ENCODE peak calls at places on chromosomes 6 and 20, in seven cellular contexts. G is transverse colon; J is CD8-positive, alpha-beta memory T cell; N is ovary; B is esophagus muscularis mucosa; L is testis; V is thoracic aorta. I is an unnamed sample.
A peak's percentile ranks its signal among the peaks of the same experiment; 100 is the strongest.

GRCh38 chr6:137625808-137626207 is 131.6 kb upstream of the OLIG3 start:
- DNase-seq in G (no peak), J (no peak), N (no peak), B (no peak), L (no peak), V (no peak), I (no peak)

GRCh38 chr6:11201015-11201414 is 31.5 kb downstream of the NEDD9 start:
- DNase-seq in G (no peak), J (no peak), N (no peak), B (no peak), L (peak; percentile 88), V (no peak), I (no peak)

GRCh38 chr6:157798851-157799250 is 24.2 kb upstream of the SNX9 start:
- DNase-seq in G (no peak), J (no peak), N (no peak), B (no peak), L (no peak), V (no peak), I (no peak)

GRCh38 chr20:46552460-46553420 is 2.3 kb upstream of the OCSTAMP start:
- DNase-seq in G (no peak), J (no peak), N (no peak), B (no peak), L (no peak), V (no peak), I (no peak)

GRCh38 chr6:56347526-56347925 is 100.1 kb upstream of the COL21A1 start:
- DNase-seq in G (no peak), J (no peak), N (no peak), B (no peak), L (no peak), V (no peak), I (no peak)

GRCh38 chr6:45454008-45454911 is 76.5 kb upstream of the SUPT3H start:
- DNase-seq in G (no peak), J (no peak), N (no peak), B (no peak), L (no peak), V (no peak), I (no peak)

GRCh38 chr6:46491789-46492547 is 719 bp upstream of the RCAN2 start:
- DNase-seq in G (peak; percentile 34), J (no peak), N (peak; percentile 74), B (no peak), L (peak; percentile 69), V (no peak), I (peak; percentile 81)

GRCh38 chr6:68326762-68327161 is 308.3 kb upstream of the ADGRB3 start:
- DNase-seq in G (no peak), J (no peak), N (no peak), B (no peak), L (peak; percentile 15), V (no peak), I (no peak)

GRCh38 chr20:56249244-56249955 is 868 bp downstream of the MC3R start:
- DNase-seq in G (peak; percentile 30), J (no peak), N (peak; percentile 45), B (no peak), L (peak; percentile 53), V (no peak), I (peak; percentile 6)

GRCh38 chr20:52926505-52926904 is 45.7 kb upstream of the TSHZ2 start:
- DNase-seq in G (no peak), J (no peak), N (no peak), B (no peak), L (no peak), V (no peak), I (no peak)

GRCh38 chr6:101845172-101845571 is 451.7 kb downstream of the GRIK2 start:
- DNase-seq in G (no peak), J (no peak), N (no peak), B (no peak), L (no peak), V (no peak), I (no peak)

GRCh38 chr6:108565893-108566292 is 5.2 kb downstream of the FOXO3 start:
- DNase-seq in G (peak; percentile 36), J (no peak), N (no peak), B (no peak), L (peak; percentile 60), V (no peak), I (no peak)

GRCh38 chr6:139051396-139052070 is 23.0 kb downstream of the ABRACL start:
- DNase-seq in G (no peak), J (no peak), N (no peak), B (no peak), L (no peak), V (no peak), I (no peak)

GRCh38 chr20:58706975-58707681 is 14.5 kb downstream of the NPEPL1 start:
- DNase-seq in G (peak; percentile 4), J (no peak), N (peak; percentile 14), B (peak; percentile 75), L (no peak), V (no peak), I (no peak)

GRCh38 chr6:97885230-97885772 is 602.3 kb upstream of the MMS22L start:
- DNase-seq in G (no peak), J (no peak), N (no peak), B (no peak), L (no peak), V (no peak), I (no peak)

GRCh38 chr6:169250660-169251059 is 3.0 kb downstream of the THBS2 start:
- DNase-seq in G (no peak), J (no peak), N (peak; percentile 41), B (no peak), L (no peak), V (no peak), I (peak; percentile 79)

GRCh38 chr6:169253341-169253740 is 305 bp downstream of the THBS2 start:
- DNase-seq in G (no peak), J (no peak), N (peak; percentile 44), B (no peak), L (no peak), V (no peak), I (peak; percentile 60)

GRCh38 chr6:169252805-169253189 is 849 bp downstream of the THBS2 start:
- DNase-seq in G (no peak), J (no peak), N (peak; percentile 52), B (no peak), L (no peak), V (no peak), I (peak; percentile 79)

GRCh38 chr6:169251822-169252804 is 1.5 kb downstream of the THBS2 start:
- DNase-seq in G (no peak), J (no peak), N (peak; percentile 31), B (no peak), L (no peak), V (no peak), I (peak; percentile 75)

GRCh38 chr6:169251371-169251802 is 2.3 kb downstream of the THBS2 start:
- DNase-seq in G (no peak), J (no peak), N (peak; percentile 48), B (no peak), L (no peak), V (no peak), I (peak; percentile 61)
- H3K4me3 ChIP-seq in G (no peak overlapping the region), J (no peak overlapping the region), N (peak overlapping the region; percentile 47), B (peak overlapping the region; percentile 44), L (no peak overlapping the region), V (peak overlapping the region; percentile 70), I (no peak overlapping the region)

GRCh38 chr20:62661647-62662046 is 19.3 kb downstream of the SLCO4A1 start:
- DNase-seq in G (no peak), J (no peak), N (no peak), B (no peak), L (no peak), V (no peak), I (no peak)
- H3K36me3 ChIP-seq in G (no peaks in the 10 kb centered on the region), J (no peaks in the 10 kb centered on the region), N (no peaks in the 10 kb centered on the region), B (no peaks in the 10 kb centered on the region), L (no peaks in the 10 kb centered on the region), V (no peaks in the 10 kb centered on the region), I (no peaks in the 10 kb centered on the region)

GRCh38 chr6:3867616-3868502 is 18.7 kb downstream of the FAM50B start:
- DNase-seq in G (no peak), J (no peak), N (no peak), B (no peak), L (no peak), V (no peak), I (no peak)

GRCh38 chr6:3870528-3870925 is 21.4 kb downstream of the FAM50B start:
- DNase-seq in G (no peak), J (no peak), N (no peak), B (no peak), L (no peak), V (no peak), I (no peak)

GRCh38 chr6:3869632-3870527 is 20.7 kb downstream of the FAM50B start:
- DNase-seq in G (peak; percentile 19), J (no peak), N (no peak), B (no peak), L (no peak), V (no peak), I (no peak)

GRCh38 chr6:3868544-3868943 is 19.4 kb downstream of the FAM50B start:
- DNase-seq in G (no peak), J (no peak), N (no peak), B (no peak), L (no peak), V (no peak), I (no peak)

DNA sequence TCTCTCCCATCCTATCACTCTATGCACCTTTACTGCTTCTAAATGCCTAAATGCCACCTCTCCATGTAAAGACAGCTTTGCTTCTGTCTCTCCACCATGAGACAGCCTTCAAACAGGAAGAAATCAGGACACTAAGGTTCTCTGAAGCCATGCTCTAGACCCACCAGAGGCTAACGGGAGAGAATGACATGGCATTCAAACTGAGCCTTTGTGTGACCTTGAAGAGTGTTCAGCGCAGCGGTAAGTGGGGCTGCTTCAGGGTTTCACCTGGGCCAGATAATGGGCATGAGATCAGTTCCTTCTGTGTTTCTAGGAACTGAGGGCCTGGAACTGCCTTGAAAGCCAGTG is 20.1 kb downstream of the FAM50B start:
- DNase-seq in G (no peak), J (no peak), N (no peak), B (no peak), L (no peak), V (no peak), I (no peak)
- H3K4me3 ChIP-seq in G (no peak overlapping the region), J (no peak overlapping the region), N (no peak overlapping the region), B (no peak overlapping the region), L (no peak overlapping the region), V (no peak overlapping the region), I (no peak overlapping the region)

GRCh38 chr20:35497780-35498189 is 31.7 kb downstream of the C20orf173 start:
- DNase-seq in G (peak; percentile 23), J (no peak), N (peak; percentile 90), B (peak; percentile 93), L (peak; percentile 62), V (peak; percentile 19), I (no peak)
- H3K36me3 ChIP-seq in G (peaks cover 3% of the 10 kb centered on the region), J (peaks cover 83% of the 10 kb centered on the region), N (no peaks in the 10 kb centered on the region), B (peaks cover 92% of the 10 kb centered on the region), L (no peaks in the 10 kb centered on the region), V (peaks cover 49% of the 10 kb centered on the region), I (peaks cover 61% of the 10 kb centered on the region)

GRCh38 chr20:1265916-1266166 is 253 bp upstream of the SNPH start:
- DNase-seq in G (no peak), J (no peak), N (no peak), B (no peak), L (no peak), V (no peak), I (no peak)
- H3K4me3 ChIP-seq in G (peak overlapping the region; percentile 52), J (peak overlapping the region; percentile 69), N (peak overlapping the region; percentile 59), B (peak overlapping the region; percentile 96), L (peak overlapping the region; percentile 65), V (peak overlapping the region; percentile 82), I (peak overlapping the region; percentile 65)

GRCh38 chr6:148750826-148751225 is 4.0 kb downstream of the UST start:
- DNase-seq in G (no peak), J (no peak), N (no peak), B (no peak), L (no peak), V (no peak), I (no peak)
- H3K36me3 ChIP-seq in G (no peaks in the 10 kb centered on the region), J (no peaks in the 10 kb centered on the region), N (no peaks in the 10 kb centered on the region), B (no peaks in the 10 kb centered on the region), L (no peaks in the 10 kb centered on the region), V (no peaks in the 10 kb centered on the region), I (no peaks in the 10 kb centered on the region)

I was measured in H7.